ENCODE peak calls at places on chromosome 19, in ten cellular contexts. One of them, this sample, is unnamed.

GRCh38 chr19:7395360-7395781 is 46.6 kb downstream of the ARHGEF18 start:
- DNase-seq in stomach: no peak
- DNase-seq in CD8-positive, alpha-beta T cell: no peak
- DNase-seq in tibial nerve: no peak
- DNase-seq in esophagus squamous epithelium: no peak
- DNase-seq in choroid plexus epithelial cell: peak; percentile 39
- DNase-seq in right atrium auricular region: no peak
- DNase-seq in AG10803: peak; percentile 15
- DNase-seq in testis: peak; percentile 17
- DNase-seq in GM13976: no peak
- DNase-seq in this sample: no peak

GRCh38 chr19:6071103-6071485 is 39.2 kb downstream of the RFX2 start:
- DNase-seq in AG10803: peak; percentile 97
- DNase-seq in right atrium auricular region: peak; percentile 57
- DNase-seq in GM13976: peak; percentile 9
- DNase-seq in esophagus squamous epithelium: no peak
- DNase-seq in choroid plexus epithelial cell: peak; percentile 55
- DNase-seq in stomach: no peak
- DNase-seq in CD8-positive, alpha-beta T cell: no peak
- DNase-seq in tibial nerve: no peak
- DNase-seq in testis: no peak
- DNase-seq in this sample: no peak

GRCh38 chr19:38691938-38692457 is 44.5 kb downstream of the ACTN4 start:
- DNase-seq in CD8-positive, alpha-beta T cell: no peak
- DNase-seq in esophagus squamous epithelium: no peak
- DNase-seq in choroid plexus epithelial cell: peak; percentile 94
- DNase-seq in GM13976: no peak
- DNase-seq in AG10803: peak; percentile 98
- DNase-seq in right atrium auricular region: peak; percentile 85
- DNase-seq in tibial nerve: no peak
- DNase-seq in stomach: no peak
- DNase-seq in testis: no peak
- DNase-seq in this sample: no peak

GRCh38 chr19:54162241-54162805 is 2.8 kb upstream of the LENG1 start:
- DNase-seq in CD8-positive, alpha-beta T cell: peak; percentile 52
- DNase-seq in GM13976: peak; percentile 88
- DNase-seq in tibial nerve: peak; percentile 79
- DNase-seq in esophagus squamous epithelium: peak; percentile 50
- DNase-seq in testis: peak; percentile 88
- DNase-seq in choroid plexus epithelial cell: peak; percentile 76
- DNase-seq in AG10803: peak; percentile 67
- DNase-seq in right atrium auricular region: peak; percentile 83
- DNase-seq in stomach: peak; percentile 95
- DNase-seq in this sample: peak; percentile 51

GRCh38 chr19:40745402-40745780 is 4.9 kb downstream of the ACTMAP start:
- DNase-seq in testis: no peak
- DNase-seq in CD8-positive, alpha-beta T cell: no peak
- DNase-seq in stomach: no peak
- DNase-seq in AG10803: peak; percentile 61
- DNase-seq in esophagus squamous epithelium: no peak
- DNase-seq in GM13976: no peak
- DNase-seq in tibial nerve: no peak
- DNase-seq in choroid plexus epithelial cell: peak; percentile 85
- DNase-seq in right atrium auricular region: no peak
- DNase-seq in this sample: no peak

GRCh38 chr19:16087940-16088339 is 11.6 kb downstream of the TPM4 start:
- DNase-seq in right atrium auricular region: no peak
- DNase-seq in CD8-positive, alpha-beta T cell: no peak
- DNase-seq in tibial nerve: no peak
- DNase-seq in esophagus squamous epithelium: no peak
- DNase-seq in GM13976: no peak
- DNase-seq in testis: no peak
- DNase-seq in AG10803: no peak
- DNase-seq in stomach: no peak
- DNase-seq in choroid plexus epithelial cell: no peak
- DNase-seq in this sample: no peak

GRCh38 chr19:51521796-51522195 is 9.7 kb downstream of the SIGLEC6 start:
- DNase-seq in GM13976: no peak
- DNase-seq in stomach: no peak
- DNase-seq in choroid plexus epithelial cell: no peak
- DNase-seq in tibial nerve: no peak
- DNase-seq in testis: no peak
- DNase-seq in esophagus squamous epithelium: no peak
- DNase-seq in CD8-positive, alpha-beta T cell: no peak
- DNase-seq in right atrium auricular region: no peak
- DNase-seq in AG10803: no peak
- DNase-seq in this sample: no peak

GRCh38 chr19:18899624-18900560 is 3.9 kb upstream of the CERS1 start:
- DNase-seq in AG10803: no peak
- DNase-seq in right atrium auricular region: no peak
- DNase-seq in stomach: no peak
- DNase-seq in CD8-positive, alpha-beta T cell: no peak
- DNase-seq in tibial nerve: no peak
- DNase-seq in choroid plexus epithelial cell: no peak
- DNase-seq in testis: no peak
- DNase-seq in esophagus squamous epithelium: no peak
- DNase-seq in GM13976: no peak
- DNase-seq in this sample: no peak

GRCh38 chr19:13770013-13770635 is 4.1 kb upstream of the C19orf53 start:
- DNase-seq in GM13976: no peak
- DNase-seq in choroid plexus epithelial cell: no peak
- DNase-seq in testis: no peak
- DNase-seq in AG10803: no peak
- DNase-seq in stomach: no peak
- DNase-seq in right atrium auricular region: no peak
- DNase-seq in tibial nerve: no peak
- DNase-seq in esophagus squamous epithelium: no peak
- DNase-seq in CD8-positive, alpha-beta T cell: no peak
- DNase-seq in this sample: no peak

GRCh38 chr19:54096642-54097106 is 3.9 kb downstream of the OSCAR start:
- DNase-seq in testis: peak; percentile 34
- DNase-seq in stomach: no peak
- DNase-seq in CD8-positive, alpha-beta T cell: no peak
- DNase-seq in GM13976: no peak
- DNase-seq in esophagus squamous epithelium: no peak
- DNase-seq in AG10803: peak; percentile 68
- DNase-seq in right atrium auricular region: no peak
- DNase-seq in choroid plexus epithelial cell: peak; percentile 58
- DNase-seq in tibial nerve: peak; percentile 22
- DNase-seq in this sample: no peak

GRCh38 chr19:3409346-3410064 is 43.1 kb downstream of the NFIC start:
- DNase-seq in choroid plexus epithelial cell: no peak
- DNase-seq in testis: peak; percentile 74
- DNase-seq in GM13976: no peak
- DNase-seq in right atrium auricular region: peak; percentile 90
- DNase-seq in esophagus squamous epithelium: no peak
- DNase-seq in tibial nerve: peak; percentile 61
- DNase-seq in stomach: peak; percentile 47
- DNase-seq in CD8-positive, alpha-beta T cell: no peak
- DNase-seq in AG10803: peak; percentile 21
- DNase-seq in this sample: no peak

GRCh38 chr19:29516358-29516725 is 9.5 kb upstream of the VSTM2B start:
- DNase-seq in right atrium auricular region: no peak
- DNase-seq in GM13976: no peak
- DNase-seq in AG10803: no peak
- DNase-seq in esophagus squamous epithelium: no peak
- DNase-seq in choroid plexus epithelial cell: no peak
- DNase-seq in CD8-positive, alpha-beta T cell: no peak
- DNase-seq in testis: no peak
- DNase-seq in tibial nerve: no peak
- DNase-seq in stomach: no peak
- DNase-seq in this sample: no peak

GRCh38 chr19:12035220-12036172 is at the start of gene ZNF433:
- DNase-seq in AG10803: peak; percentile 79
- DNase-seq in CD8-positive, alpha-beta T cell: peak; percentile 38
- DNase-seq in choroid plexus epithelial cell: peak; percentile 85
- DNase-seq in testis: peak; percentile 98
- DNase-seq in GM13976: peak; percentile 94
- DNase-seq in right atrium auricular region: peak; percentile 95
- DNase-seq in esophagus squamous epithelium: no peak
- DNase-seq in tibial nerve: peak; percentile 98
- DNase-seq in stomach: peak; percentile 99
- DNase-seq in this sample: peak; percentile 98
- TF ChIP-seq CTCF in AG10803: peak; percentile 6
- TF ChIP-seq CTCF in CD8-positive, alpha-beta T cell: no peak
- TF ChIP-seq CTCF in choroid plexus epithelial cell: peak; percentile 14
- TF ChIP-seq CTCF in testis: no peak
- TF ChIP-seq CTCF in GM13976: no peak
- TF ChIP-seq CTCF in right atrium auricular region: no peak
- TF ChIP-seq CTCF in esophagus squamous epithelium: no peak
- TF ChIP-seq CTCF in tibial nerve: no peak
- TF ChIP-seq CTCF in stomach: no peak
- TF ChIP-seq CTCF in this sample: peak; percentile 10

DNA sequence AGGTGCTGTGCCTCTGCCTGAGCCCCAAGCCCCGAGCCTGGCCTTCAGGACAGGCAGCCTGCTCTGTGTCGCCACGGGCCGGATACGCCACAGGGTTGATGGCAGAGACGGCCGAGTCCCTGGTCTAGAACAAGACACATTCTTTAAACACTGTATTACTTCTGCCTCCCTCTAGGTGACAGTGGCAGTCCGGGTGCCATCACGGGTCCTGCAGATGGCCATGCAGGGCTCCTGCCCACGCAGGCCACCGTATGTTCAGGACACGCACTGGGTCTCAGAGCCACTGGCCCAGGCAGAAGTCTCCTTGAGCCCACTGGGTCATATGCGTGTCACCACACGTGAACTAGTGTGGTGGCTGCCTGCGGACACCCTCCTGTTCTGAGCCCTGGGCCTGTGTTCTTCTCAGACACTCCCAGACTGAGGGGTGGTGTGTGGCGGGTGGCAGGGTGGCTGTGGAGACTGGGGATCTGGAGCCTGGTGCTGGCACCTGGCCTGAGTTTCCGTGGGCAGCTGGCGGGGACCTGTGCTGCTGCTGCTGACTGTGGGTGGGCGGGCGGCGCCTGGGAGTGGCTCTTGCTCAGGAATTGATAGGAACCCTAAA is 4.4 kb downstream of the PLEKHJ1 start:
- DNase-seq in tibial nerve: no peak
- DNase-seq in AG10803: no peak
- DNase-seq in right atrium auricular region: no peak
- DNase-seq in CD8-positive, alpha-beta T cell: no peak
- DNase-seq in esophagus squamous epithelium: no peak
- DNase-seq in stomach: no peak
- DNase-seq in testis: peak; percentile 63
- DNase-seq in choroid plexus epithelial cell: no peak
- DNase-seq in GM13976: no peak
- DNase-seq in this sample: no peak
- TF ChIP-seq CTCF in tibial nerve: no peak
- TF ChIP-seq CTCF in AG10803: peak; percentile 24
- TF ChIP-seq CTCF in right atrium auricular region: no peak
- TF ChIP-seq CTCF in CD8-positive, alpha-beta T cell: no peak
- TF ChIP-seq CTCF in esophagus squamous epithelium: no peak
- TF ChIP-seq CTCF in stomach: no peak
- TF ChIP-seq CTCF in testis: peak; percentile 49
- TF ChIP-seq CTCF in choroid plexus epithelial cell: no peak
- TF ChIP-seq CTCF in GM13976: peak; percentile 4
- TF ChIP-seq CTCF in this sample: no peak

DNA sequence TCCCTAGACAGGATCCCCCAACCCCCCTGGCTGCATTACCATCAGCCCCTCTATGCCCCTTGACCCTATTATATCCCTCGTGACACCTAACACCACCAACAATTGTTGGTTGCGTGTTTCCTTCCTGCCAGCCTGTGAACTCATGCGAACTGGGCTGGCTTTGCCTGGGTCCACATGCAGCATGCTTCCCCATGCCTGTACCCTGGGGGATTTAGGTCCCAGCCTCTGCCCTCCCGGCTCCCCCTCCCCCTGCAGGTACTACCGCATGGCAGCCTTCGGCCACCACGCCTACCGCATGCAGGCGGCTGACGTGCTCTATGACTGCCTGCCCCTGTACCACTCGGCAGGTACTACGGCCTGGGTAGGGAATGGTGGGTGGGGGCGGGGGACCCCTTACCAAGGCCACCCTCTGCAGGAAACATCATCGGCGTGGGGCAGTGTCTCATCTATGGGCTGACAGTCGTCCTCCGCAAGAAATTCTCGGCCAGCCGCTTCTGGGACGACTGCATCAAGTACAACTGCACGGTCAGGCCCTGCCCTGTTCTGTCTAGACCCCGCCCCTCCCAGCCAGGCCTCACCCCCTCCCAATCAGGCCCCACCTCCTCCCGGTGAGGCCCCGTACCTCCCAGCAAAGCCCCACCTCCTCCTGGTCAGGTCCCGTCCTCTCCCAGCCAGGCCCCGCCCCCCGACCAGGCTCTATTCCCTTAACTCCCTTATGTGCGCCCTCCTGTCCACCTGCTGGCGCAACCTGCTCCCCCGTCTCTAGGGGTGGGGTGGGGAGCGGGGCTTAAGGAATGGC is 18.5 kb downstream of the SLC27A1 start:
- DNase-seq in tibial nerve: no peak
- DNase-seq in CD8-positive, alpha-beta T cell: peak; percentile 54
- DNase-seq in testis: peak; percentile 79
- DNase-seq in GM13976: peak; percentile 89
- DNase-seq in esophagus squamous epithelium: no peak
- DNase-seq in right atrium auricular region: no peak
- DNase-seq in AG10803: no peak
- DNase-seq in stomach: peak; percentile 92
- DNase-seq in choroid plexus epithelial cell: no peak
- DNase-seq in this sample: peak; percentile 83
- TF ChIP-seq CTCF in tibial nerve: no peak
- TF ChIP-seq CTCF in CD8-positive, alpha-beta T cell: no peak
- TF ChIP-seq CTCF in testis: no peak
- TF ChIP-seq CTCF in GM13976: peak; percentile 42
- TF ChIP-seq CTCF in esophagus squamous epithelium: no peak
- TF ChIP-seq CTCF in right atrium auricular region: no peak
- TF ChIP-seq CTCF in AG10803: no peak
- TF ChIP-seq CTCF in stomach: no peak
- TF ChIP-seq CTCF in choroid plexus epithelial cell: no peak
- TF ChIP-seq CTCF in this sample: peak; percentile 60

DNA sequence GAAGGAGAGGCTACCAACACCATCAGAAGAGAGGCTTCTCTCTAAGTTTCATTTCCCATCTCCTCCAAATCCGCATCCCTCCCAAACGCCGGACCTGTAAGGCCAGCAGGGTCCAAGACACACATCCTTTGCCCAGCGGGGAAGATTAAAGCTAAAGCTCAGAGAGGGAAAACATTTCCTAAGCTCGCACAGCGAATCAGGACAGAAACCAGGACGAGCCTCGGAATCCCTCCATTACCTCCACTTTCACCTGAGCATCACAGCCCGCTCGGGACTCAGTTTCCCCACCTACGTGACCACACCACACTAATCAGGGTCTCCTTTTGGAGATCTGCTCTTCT is 711 bp upstream of the FOSB start:
- DNase-seq in tibial nerve: no peak
- DNase-seq in testis: no peak
- DNase-seq in GM13976: no peak
- DNase-seq in AG10803: peak; percentile 4
- DNase-seq in stomach: no peak
- DNase-seq in right atrium auricular region: no peak
- DNase-seq in CD8-positive, alpha-beta T cell: no peak
- DNase-seq in esophagus squamous epithelium: no peak
- DNase-seq in choroid plexus epithelial cell: no peak
- DNase-seq in this sample: no peak
- TF ChIP-seq CTCF in tibial nerve: no peak
- TF ChIP-seq CTCF in testis: no peak
- TF ChIP-seq CTCF in GM13976: no peak
- TF ChIP-seq CTCF in AG10803: no peak
- TF ChIP-seq CTCF in stomach: no peak
- TF ChIP-seq CTCF in right atrium auricular region: no peak
- TF ChIP-seq CTCF in CD8-positive, alpha-beta T cell: no peak
- TF ChIP-seq CTCF in esophagus squamous epithelium: no peak
- TF ChIP-seq CTCF in choroid plexus epithelial cell: no peak
- TF ChIP-seq CTCF in this sample: no peak